ENCODE peak calls at places on chromosomes 3 and 15, in nine cellular contexts. E, B, I, J, S, U, K, X and P are unnamed samples.

GRCh38 chr15:69394556-69395282 is 19.4 kb upstream of the KIF23 start:
- DNase-seq in S (peak), U (peak), X (peak), K (peak), J (no peak), E (peak), B (peak), I (peak), P (peak)

GRCh38 chr15:39400821-39401550 is 179.9 kb upstream of the THBS1 start:
- DNase-seq in J (no peak), X (no peak), S (no peak), U (no peak), K (no peak), B (no peak), I (no peak), E (no peak), P (no peak)

GRCh38 chr3:140441006-140441405 is 236.9 kb upstream of the TRIM42 start:
- DNase-seq in S (peak), U (no peak), I (no peak), K (no peak), B (peak), J (peak), E (no peak), X (peak), P (no peak)

GRCh38 chr3:73765878-73766564 is 141.3 kb upstream of the PDZRN3 start:
- DNase-seq in I (no peak), K (no peak), S (no peak), J (no peak), X (no peak), E (no peak), U (no peak), B (no peak), P (no peak)

GRCh38 chr3:108153451-108153981 is 62.7 kb upstream of the CD47 start:
- DNase-seq in S (peak), K (peak), B (no peak), J (no peak), U (peak), X (peak), E (no peak), I (peak), P (no peak)

GRCh38 chr3:42505203-42505848 is 2.9 kb downstream of the VIPR1 start:
- DNase-seq in X (no peak), B (no peak), U (no peak), E (peak), S (no peak), J (no peak), I (no peak), K (peak), P (no peak)

GRCh38 chr15:80682201-80682600 is 12.9 kb upstream of the ABHD17C start:
- DNase-seq in J (no peak), K (no peak), U (no peak), I (no peak), X (no peak), S (no peak), E (no peak), B (no peak), P (no peak)

GRCh38 chr3:170741756-170742530 is 128.1 kb downstream of the RPL22L1 start:
- DNase-seq in U (no peak), I (no peak), J (peak), E (no peak), S (peak), X (peak), B (no peak), K (no peak), P (no peak)